ENCODE peak calls at places on chromosomes 4 and X, in four cellular contexts. U is ascending aorta, A is transverse colon, E is choroid plexus epithelial cell. W is an unnamed sample.

GRCh38 chrX:26442340-26442739 is 226.4 kb downstream of the MAGEB5 start:
- DNase-seq in U (no peak), A (no peak), E (peak), W (no peak)

GRCh38 chr4:168076989-168077725 is 15.2 kb upstream of the ANXA10 start:
- DNase-seq in U (peak), A (peak), E (peak), W (no peak)

GRCh38 chrX:20228245-20228644 is 38.5 kb downstream of the RPS6KA3 start:
- DNase-seq in U (no peak), A (no peak), E (no peak), W (no peak)

GRCh38 chr4:48388504-48389154 is 47.3 kb downstream of the SLAIN2 start:
- DNase-seq in U (no peak), A (no peak), E (peak), W (no peak)

GRCh38 chr4:184361443-184361842 is 112.9 kb downstream of the IRF2 start:
- DNase-seq in U (no peak), A (no peak), E (peak), W (no peak)

GRCh38 chrX:103716967-103717366 is 6.3 kb downstream of the TMEM31 start:
- DNase-seq in U (no peak), A (peak), E (peak), W (no peak)

GRCh38 chrX:19747672-19748610 is 139.5 kb downstream of the SH3KBP1 start:
- DNase-seq in U (no peak), A (peak), E (no peak), W (no peak)

GRCh38 chr4:122758033-122758432 is 25.5 kb downstream of the BBS12 start:
- DNase-seq in U (no peak), A (peak), E (peak), W (no peak)

GRCh38 chr4:2009651-2010233 is 968 bp upstream of the NELFA start:
- DNase-seq in U (peak), A (peak), E (peak), W (peak)

GRCh38 chr4:17385403-17385802 is 126.5 kb downstream of the QDPR start:
- DNase-seq in U (no peak), A (no peak), E (peak), W (peak)

GRCh38 chr4:147842573-147842972 is 110.7 kb downstream of the ARHGAP10 start:
- DNase-seq in U (no peak), A (no peak), E (peak), W (no peak)

GRCh38 chr4:146507607-146508006 is 14.1 kb downstream of the SLC10A7 start:
- DNase-seq in U (no peak), A (no peak), E (peak), W (no peak)

GRCh38 chrX:24925430-24925829 is 90.3 kb downstream of the ARX start:
- DNase-seq in U (no peak), A (no peak), E (peak), W (no peak)

GRCh38 chr4:23614284-23614892 is 275.5 kb downstream of the PPARGC1A start:
- DNase-seq in U (no peak), A (no peak), E (peak), W (no peak)

GRCh38 chr4:107619731-107620130 is 100.3 kb downstream of the PAPSS1 start:
- DNase-seq in U (no peak), A (no peak), E (no peak), W (no peak)

GRCh38 chr4:107625503-107625902 is 94.5 kb downstream of the PAPSS1 start:
- DNase-seq in U (no peak), A (no peak), E (peak), W (no peak)

GRCh38 chr4:107619065-107619464 is 101.0 kb downstream of the PAPSS1 start:
- DNase-seq in U (no peak), A (no peak), E (peak), W (no peak)

GRCh38 chr4:107622006-107622405 is 98.0 kb downstream of the PAPSS1 start:
- DNase-seq in U (no peak), A (no peak), E (no peak), W (no peak)

GRCh38 chr4:107624024-107624423 is 96.0 kb downstream of the PAPSS1 start:
- DNase-seq in U (no peak), A (no peak), E (no peak), W (no peak)
- H3K4me3 ChIP-seq in U (no peak), A (no peak), E (no peak), W (no peak)

GRCh38 chrX:69538321-69538876 is 34.3 kb downstream of the NALF2 start:
- DNase-seq in U (peak), A (peak), E (peak), W (peak)
- H3K4me3 ChIP-seq in U (peak), A (peak), E (peak), W (peak)

GRCh38 chrX:154541896-154542722 is 4.5 kb downstream of the G6PD start:
- DNase-seq in U (peak), A (peak), E (peak), W (peak)
- H3K4me3 ChIP-seq in U (peak), A (no peak), E (no peak), W (peak)

DNA sequence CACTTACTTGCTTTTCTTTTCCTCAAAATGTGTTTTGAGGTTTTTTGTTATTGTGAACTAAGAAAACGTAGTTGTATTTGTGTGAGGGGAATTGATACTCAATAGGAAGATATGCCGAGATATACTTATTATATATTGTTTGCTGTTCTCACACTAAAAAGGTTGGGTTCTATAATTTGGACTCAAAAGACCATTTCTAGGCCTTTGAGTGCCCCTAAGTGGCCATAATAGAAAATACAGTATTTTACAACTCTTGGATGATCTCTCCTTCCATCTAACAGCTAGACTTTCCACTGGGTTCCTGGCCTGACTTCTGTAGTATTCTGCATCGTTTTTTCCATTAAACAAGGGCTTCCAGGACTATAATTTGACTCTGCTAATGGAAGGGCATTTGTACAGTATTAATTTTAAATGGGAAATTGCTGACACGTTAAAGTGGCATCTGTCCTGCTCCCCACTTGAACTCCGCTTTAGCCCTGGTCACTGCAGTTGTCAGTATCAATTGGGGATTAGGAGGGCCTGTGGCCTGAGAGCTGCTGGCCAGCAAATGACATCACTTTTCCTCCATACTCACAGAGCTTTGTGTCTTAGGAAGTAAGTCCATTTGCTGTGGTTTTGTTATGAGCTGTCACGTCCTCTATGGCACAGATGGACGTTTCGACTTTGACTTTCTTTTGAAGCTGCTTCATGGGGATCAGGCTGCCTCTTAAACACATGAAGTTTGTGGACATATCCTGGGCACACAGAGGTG is 176.9 kb downstream of the SLIT2 start:
- DNase-seq in U (no peak), A (no peak), E (peak), W (no peak)
- H3K4me3 ChIP-seq in U (no peak), A (no peak), E (no peak), W (no peak)

W was measured in right lobe of liver.